ENCODE peak calls at places on chromosome 14, in ten cellular contexts. One of them, this sample, is unnamed.

GRCh38 chr14:97517566-97518234 is 720.5 kb downstream of the VRK1 start:
- DNase-seq in NCI-H1105 treated with DMSO at 0.1 percent for 48 hours: no peak
- DNase-seq in astrocyte of the spinal cord: no peak
- DNase-seq in endothelial cell: no peak
- DNase-seq in stimulated activated naive CD4-positive, alpha-beta T cell treated with Interleukin-2 at 50 U/mL for 16 hours: no peak
- DNase-seq in KBM-7: no peak
- DNase-seq in Caco-2: no peak
- DNase-seq in NCI-H146: no peak
- DNase-seq in stomach: no peak
- DNase-seq in T-helper 1 cell: no peak
- DNase-seq in this sample: no peak

GRCh38 chr14:103140316-103141109 is 17.3 kb downstream of the TNFAIP2 start:
- DNase-seq in NCI-H1105 treated with DMSO at 0.1 percent for 48 hours: peak; percentile 88
- DNase-seq in astrocyte of the spinal cord: no peak
- DNase-seq in endothelial cell: no peak
- DNase-seq in stimulated activated naive CD4-positive, alpha-beta T cell treated with Interleukin-2 at 50 U/mL for 16 hours: no peak
- DNase-seq in KBM-7: no peak
- DNase-seq in Caco-2: no peak
- DNase-seq in NCI-H146: no peak
- DNase-seq in stomach: no peak
- DNase-seq in T-helper 1 cell: no peak
- DNase-seq in this sample: no peak

GRCh38 chr14:65042731-65043372 is 56.2 kb downstream of the FNTB start:
- DNase-seq in NCI-H1105 treated with DMSO at 0.1 percent for 48 hours: no peak
- DNase-seq in astrocyte of the spinal cord: no peak
- DNase-seq in endothelial cell: no peak
- DNase-seq in stimulated activated naive CD4-positive, alpha-beta T cell treated with Interleukin-2 at 50 U/mL for 16 hours: no peak
- DNase-seq in KBM-7: peak; percentile 97
- DNase-seq in Caco-2: no peak
- DNase-seq in NCI-H146: no peak
- DNase-seq in stomach: peak; percentile 24
- DNase-seq in T-helper 1 cell: no peak
- DNase-seq in this sample: no peak

GRCh38 chr14:35403085-35403396 is 1.5 kb downstream of the NFKBIA start:
- DNase-seq in NCI-H1105 treated with DMSO at 0.1 percent for 48 hours: no peak
- DNase-seq in astrocyte of the spinal cord: peak; percentile 36
- DNase-seq in endothelial cell: no peak
- DNase-seq in stimulated activated naive CD4-positive, alpha-beta T cell treated with Interleukin-2 at 50 U/mL for 16 hours: peak; percentile 62
- DNase-seq in KBM-7: no peak
- DNase-seq in Caco-2: no peak
- DNase-seq in NCI-H146: no peak
- DNase-seq in stomach: no peak
- DNase-seq in T-helper 1 cell: no peak
- DNase-seq in this sample: no peak

GRCh38 chr14:92259613-92260357 is 63.2 kb upstream of the SLC24A4 start:
- DNase-seq in NCI-H1105 treated with DMSO at 0.1 percent for 48 hours: no peak
- DNase-seq in astrocyte of the spinal cord: no peak
- DNase-seq in endothelial cell: no peak
- DNase-seq in stimulated activated naive CD4-positive, alpha-beta T cell treated with Interleukin-2 at 50 U/mL for 16 hours: no peak
- DNase-seq in KBM-7: no peak
- DNase-seq in Caco-2: no peak
- DNase-seq in NCI-H146: no peak
- DNase-seq in stomach: no peak
- DNase-seq in T-helper 1 cell: no peak
- DNase-seq in this sample: no peak

GRCh38 chr14:54637829-54638446 is 71.0 kb downstream of the SAMD4A start:
- DNase-seq in NCI-H1105 treated with DMSO at 0.1 percent for 48 hours: no peak
- DNase-seq in astrocyte of the spinal cord: peak; percentile 51
- DNase-seq in endothelial cell: no peak
- DNase-seq in stimulated activated naive CD4-positive, alpha-beta T cell treated with Interleukin-2 at 50 U/mL for 16 hours: no peak
- DNase-seq in KBM-7: no peak
- DNase-seq in Caco-2: no peak
- DNase-seq in NCI-H146: no peak
- DNase-seq in stomach: no peak
- DNase-seq in T-helper 1 cell: no peak
- DNase-seq in this sample: no peak

GRCh38 chr14:105863296-105864108 is 337.1 kb downstream of the TMEM121 start:
- DNase-seq in NCI-H1105 treated with DMSO at 0.1 percent for 48 hours: no peak
- DNase-seq in astrocyte of the spinal cord: no peak
- DNase-seq in endothelial cell: no peak
- DNase-seq in stimulated activated naive CD4-positive, alpha-beta T cell treated with Interleukin-2 at 50 U/mL for 16 hours: no peak
- DNase-seq in KBM-7: no peak
- DNase-seq in Caco-2: no peak
- DNase-seq in NCI-H146: no peak
- DNase-seq in stomach: peak; percentile 21
- DNase-seq in T-helper 1 cell: no peak
- DNase-seq in this sample: no peak

GRCh38 chr14:104151028-104151385 is 12.6 kb downstream of the KIF26A start:
- DNase-seq in NCI-H1105 treated with DMSO at 0.1 percent for 48 hours: no peak
- DNase-seq in astrocyte of the spinal cord: no peak
- DNase-seq in endothelial cell: no peak
- DNase-seq in stimulated activated naive CD4-positive, alpha-beta T cell treated with Interleukin-2 at 50 U/mL for 16 hours: no peak
- DNase-seq in KBM-7: no peak
- DNase-seq in Caco-2: no peak
- DNase-seq in NCI-H146: no peak
- DNase-seq in stomach: no peak
- DNase-seq in T-helper 1 cell: no peak
- DNase-seq in this sample: no peak

GRCh38 chr14:100629098-100629497 is 41.9 kb upstream of the BEGAIN start:
- DNase-seq in NCI-H1105 treated with DMSO at 0.1 percent for 48 hours: no peak
- DNase-seq in astrocyte of the spinal cord: no peak
- DNase-seq in endothelial cell: no peak
- DNase-seq in stimulated activated naive CD4-positive, alpha-beta T cell treated with Interleukin-2 at 50 U/mL for 16 hours: no peak
- DNase-seq in KBM-7: no peak
- DNase-seq in Caco-2: no peak
- DNase-seq in NCI-H146: no peak
- DNase-seq in stomach: no peak
- DNase-seq in T-helper 1 cell: no peak
- DNase-seq in this sample: no peak

GRCh38 chr14:106837870-106838269 is 1311.5 kb downstream of the TMEM121 start:
- DNase-seq in NCI-H1105 treated with DMSO at 0.1 percent for 48 hours: no peak
- DNase-seq in astrocyte of the spinal cord: no peak
- DNase-seq in endothelial cell: no peak
- DNase-seq in stimulated activated naive CD4-positive, alpha-beta T cell treated with Interleukin-2 at 50 U/mL for 16 hours: no peak
- DNase-seq in KBM-7: no peak
- DNase-seq in Caco-2: no peak
- DNase-seq in NCI-H146: no peak
- DNase-seq in stomach: no peak
- DNase-seq in T-helper 1 cell: no peak
- DNase-seq in this sample: no peak

GRCh38 chr14:103547941-103548462 is 14.5 kb downstream of the BAG5 start:
- DNase-seq in NCI-H1105 treated with DMSO at 0.1 percent for 48 hours: no peak
- DNase-seq in astrocyte of the spinal cord: no peak
- DNase-seq in endothelial cell: no peak
- DNase-seq in stimulated activated naive CD4-positive, alpha-beta T cell treated with Interleukin-2 at 50 U/mL for 16 hours: no peak
- DNase-seq in KBM-7: no peak
- DNase-seq in Caco-2: no peak
- DNase-seq in NCI-H146: no peak
- DNase-seq in stomach: no peak
- DNase-seq in T-helper 1 cell: no peak
- DNase-seq in this sample: no peak

GRCh38 chr14:22391908-22392307 is 197.1 kb downstream of the DAD1 start:
- DNase-seq in NCI-H1105 treated with DMSO at 0.1 percent for 48 hours: peak; percentile 62
- DNase-seq in astrocyte of the spinal cord: peak; percentile 72
- DNase-seq in endothelial cell: peak; percentile 59
- DNase-seq in stimulated activated naive CD4-positive, alpha-beta T cell treated with Interleukin-2 at 50 U/mL for 16 hours: no peak
- DNase-seq in KBM-7: peak; percentile 89
- DNase-seq in Caco-2: peak; percentile 64
- DNase-seq in NCI-H146: no peak
- DNase-seq in stomach: peak; percentile 74
- DNase-seq in T-helper 1 cell: no peak
- DNase-seq in this sample: no peak

GRCh38 chr14:32129124-32129523 is 52.0 kb downstream of the ARHGAP5 start:
- DNase-seq in NCI-H1105 treated with DMSO at 0.1 percent for 48 hours: no peak
- DNase-seq in astrocyte of the spinal cord: peak; percentile 70
- DNase-seq in endothelial cell: no peak
- DNase-seq in stimulated activated naive CD4-positive, alpha-beta T cell treated with Interleukin-2 at 50 U/mL for 16 hours: no peak
- DNase-seq in KBM-7: no peak
- DNase-seq in Caco-2: no peak
- DNase-seq in NCI-H146: no peak
- DNase-seq in stomach: no peak
- DNase-seq in T-helper 1 cell: no peak
- DNase-seq in this sample: no peak

GRCh38 chr14:56036353-56036752 is 81.9 kb upstream of the PELI2 start:
- DNase-seq in NCI-H1105 treated with DMSO at 0.1 percent for 48 hours: no peak
- DNase-seq in astrocyte of the spinal cord: no peak
- DNase-seq in endothelial cell: no peak
- DNase-seq in stimulated activated naive CD4-positive, alpha-beta T cell treated with Interleukin-2 at 50 U/mL for 16 hours: no peak
- DNase-seq in KBM-7: no peak
- DNase-seq in Caco-2: no peak
- DNase-seq in NCI-H146: no peak
- DNase-seq in stomach: no peak
- DNase-seq in T-helper 1 cell: no peak
- DNase-seq in this sample: no peak

GRCh38 chr14:21197418-21198205 is 41.7 kb upstream of the OR5AU1 start:
- DNase-seq in NCI-H1105 treated with DMSO at 0.1 percent for 48 hours: no peak
- DNase-seq in astrocyte of the spinal cord: peak; percentile 25
- DNase-seq in endothelial cell: no peak
- DNase-seq in stimulated activated naive CD4-positive, alpha-beta T cell treated with Interleukin-2 at 50 U/mL for 16 hours: no peak
- DNase-seq in KBM-7: no peak
- DNase-seq in Caco-2: no peak
- DNase-seq in NCI-H146: no peak
- DNase-seq in stomach: no peak
- DNase-seq in T-helper 1 cell: no peak
- DNase-seq in this sample: no peak

GRCh38 chr14:45891417-45892080 is 638.5 kb upstream of the MIS18BP1 start:
- DNase-seq in NCI-H1105 treated with DMSO at 0.1 percent for 48 hours: peak; percentile 97
- DNase-seq in astrocyte of the spinal cord: no peak
- DNase-seq in endothelial cell: no peak
- DNase-seq in stimulated activated naive CD4-positive, alpha-beta T cell treated with Interleukin-2 at 50 U/mL for 16 hours: no peak
- DNase-seq in KBM-7: no peak
- DNase-seq in Caco-2: peak; percentile 5
- DNase-seq in NCI-H146: peak; percentile 97
- DNase-seq in stomach: peak; percentile 36
- DNase-seq in T-helper 1 cell: no peak
- DNase-seq in this sample: no peak

GRCh38 chr14:101986953-101987352 is 22.6 kb downstream of the DYNC1H1 start:
- DNase-seq in NCI-H1105 treated with DMSO at 0.1 percent for 48 hours: no peak
- DNase-seq in astrocyte of the spinal cord: no peak
- DNase-seq in endothelial cell: no peak
- DNase-seq in stimulated activated naive CD4-positive, alpha-beta T cell treated with Interleukin-2 at 50 U/mL for 16 hours: no peak
- DNase-seq in KBM-7: no peak
- DNase-seq in Caco-2: no peak
- DNase-seq in NCI-H146: no peak
- DNase-seq in stomach: no peak
- DNase-seq in T-helper 1 cell: no peak
- DNase-seq in this sample: no peak

GRCh38 chr14:95199298-95199983 is 42.1 kb upstream of the DICER1 start:
- DNase-seq in NCI-H1105 treated with DMSO at 0.1 percent for 48 hours: no peak
- DNase-seq in astrocyte of the spinal cord: no peak
- DNase-seq in endothelial cell: no peak
- DNase-seq in stimulated activated naive CD4-positive, alpha-beta T cell treated with Interleukin-2 at 50 U/mL for 16 hours: no peak
- DNase-seq in KBM-7: no peak
- DNase-seq in Caco-2: no peak
- DNase-seq in NCI-H146: no peak
- DNase-seq in stomach: no peak
- DNase-seq in T-helper 1 cell: no peak
- DNase-seq in this sample: no peak